ENCODE peak calls at places on chromosomes 11 and 22, in four cellular contexts. T is upper lobe of right lung, A is fibroblast of villous mesenchyme, I is fibroblast of pulmonary artery. Y is an unnamed sample.
A peak's percentile ranks its signal among the peaks of the same experiment; 100 is the strongest.

GRCh38 chr11:47724041-47724729 is 9.0 kb upstream of the AGBL2 start:
- DNase-seq in T (no peak), A (peak; percentile 95), I (peak; percentile 85), Y (peak; percentile 50)

GRCh38 chr11:74754507-74755255 is 6.0 kb downstream of the RNF169 start:
- DNase-seq in T (no peak), A (peak; percentile 92), I (peak; percentile 83), Y (peak; percentile 79)

GRCh38 chr11:6618117-6619020 is 853 bp downstream of the TPP1 start:
- DNase-seq in T (peak; percentile 65), A (peak; percentile 91), I (peak; percentile 87), Y (peak; percentile 79)

GRCh38 chr11:113014262-113014661 is 53.0 kb downstream of the NCAM1 start:
- DNase-seq in T (no peak), A (peak; percentile 38), I (peak; percentile 9), Y (peak; percentile 5)

GRCh38 chr11:64592656-64593055 is 1.6 kb downstream of the SLC22A12 start:
- DNase-seq in T (peak; percentile 45), A (no peak), I (no peak), Y (no peak)

GRCh38 chr22:17772963-17773605 is 1.2 kb downstream of the BID start:
- DNase-seq in T (no peak), A (no peak), I (no peak), Y (peak; percentile 69)

GRCh38 chr11:83773950-83774880 is 488.0 kb upstream of the CCDC90B start:
- DNase-seq in T (no peak), A (peak; percentile 56), I (peak; percentile 36), Y (no peak)

GRCh38 chr22:43017525-43018290 is 2.8 kb upstream of the PACSIN2 start:
- DNase-seq in T (peak; percentile 82), A (no peak), I (no peak), Y (no peak)

GRCh38 chr11:77884186-77884828 is 63.4 kb downstream of the AAMDC start:
- DNase-seq in T (no peak), A (peak; percentile 63), I (peak; percentile 64), Y (peak; percentile 41)

GRCh38 chr22:21623402-21623970 is 6.3 kb downstream of the YDJC start:
- DNase-seq in T (no peak), A (no peak), I (no peak), Y (no peak)

GRCh38 chr11:122159173-122159701 is 43.2 kb upstream of the BLID start:
- DNase-seq in T (no peak), A (peak; percentile 75), I (peak; percentile 81), Y (peak; percentile 77)

GRCh38 chr11:79438631-79439429 is 2.0 kb downstream of the TENM4 start:
- DNase-seq in T (peak; percentile 64), A (peak; percentile 13), I (no peak), Y (peak; percentile 33)

GRCh38 chr11:79441159-79441875 is 487 bp upstream of the TENM4 start:
- DNase-seq in T (no peak), A (no peak), I (no peak), Y (peak; percentile 47)

GRCh38 chr11:79439430-79439892 is 1.4 kb downstream of the TENM4 start:
- DNase-seq in T (no peak), A (no peak), I (no peak), Y (peak; percentile 59)

GRCh38 chr11:79439893-79440450 is 858 bp downstream of the TENM4 start:
- DNase-seq in T (peak; percentile 67), A (no peak), I (no peak), Y (no peak)

DNA sequence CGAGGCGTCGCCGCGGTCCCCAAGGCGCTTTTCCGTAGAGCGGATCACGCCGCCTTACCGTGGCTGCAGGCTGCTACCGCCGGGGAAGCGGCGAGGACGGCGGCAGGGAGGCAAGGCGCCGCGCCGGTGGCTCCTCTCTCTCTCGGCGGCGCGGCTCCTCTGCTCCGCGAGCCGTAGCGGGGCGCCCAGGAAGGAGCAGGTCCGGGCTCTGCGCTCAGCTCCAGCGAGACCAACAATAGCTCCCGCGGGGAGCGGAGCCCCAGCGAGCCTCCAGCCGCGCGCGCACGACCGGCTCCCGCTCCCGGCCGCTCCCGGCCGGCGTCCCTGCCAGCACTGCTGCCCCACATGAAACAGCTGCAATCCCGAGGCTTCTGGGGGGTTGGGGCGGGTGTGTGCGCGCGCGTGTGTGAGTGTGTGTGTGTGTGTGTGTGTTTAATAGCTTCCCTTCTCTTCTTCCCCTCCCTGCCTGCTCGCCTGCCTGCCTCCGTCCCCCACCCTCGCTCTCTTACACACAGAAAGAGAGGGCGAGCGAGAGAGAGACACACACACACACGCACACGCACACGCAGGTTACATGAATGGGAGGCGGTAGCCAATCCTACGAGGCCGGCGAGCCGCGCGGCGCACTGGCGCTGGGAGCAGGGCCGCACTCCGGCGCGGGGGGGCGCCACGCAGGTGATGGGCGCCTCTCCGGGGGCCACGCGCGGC is at the start of gene TENM4:
- DNase-seq in T (peak; percentile 70), A (peak; percentile 37), I (peak; percentile 67), Y (peak; percentile 90)
- H3K4me3 ChIP-seq in T (peak within 1 kb of the TSS; percentile 50), A (peak within 1 kb of the TSS; percentile 42), I (peak within 1 kb of the TSS; percentile 51), Y (peak within 1 kb of the TSS; percentile 68)

DNA sequence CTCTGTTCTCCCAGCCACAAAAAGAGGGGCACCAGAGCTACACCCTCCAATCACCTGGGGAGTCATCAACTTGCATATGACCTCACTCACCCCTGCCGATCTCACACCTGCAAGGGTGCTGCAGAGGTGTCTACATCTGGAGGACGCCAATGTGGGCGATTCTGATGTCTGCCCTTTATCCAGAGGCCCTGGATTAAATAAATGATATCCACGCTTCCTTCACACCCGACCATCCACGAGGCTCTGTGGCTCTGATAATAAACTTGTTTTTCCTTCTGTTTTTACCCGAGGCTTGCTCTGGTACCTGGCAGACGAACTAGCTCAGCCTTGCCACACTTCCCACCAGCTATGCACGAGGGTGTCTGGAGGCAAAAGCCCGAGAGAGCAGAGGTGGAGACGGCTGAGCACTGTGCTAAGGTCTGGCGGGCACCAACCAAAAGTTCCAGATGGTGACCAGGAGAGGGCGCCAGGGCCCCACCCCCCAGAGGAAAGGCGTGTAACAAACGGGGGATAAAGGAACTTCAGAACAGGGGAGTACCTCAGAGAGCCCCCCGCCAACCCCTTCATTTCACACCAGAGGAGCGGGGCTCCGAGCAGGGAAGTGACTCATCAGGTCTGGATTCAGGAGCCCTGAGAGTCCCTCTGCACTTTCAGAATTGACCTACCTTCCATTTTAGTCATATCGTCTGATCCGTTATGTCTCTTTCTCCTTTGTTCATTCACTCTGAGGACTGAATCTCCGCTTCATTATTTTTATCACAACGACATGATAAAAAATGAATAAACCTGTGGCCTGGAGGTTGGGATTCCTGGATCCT is 13.5 kb downstream of the SCN3B start:
- DNase-seq in T (peak; percentile 71), A (peak; percentile 26), I (peak; percentile 45), Y (peak; percentile 64)
- TF ChIP-seq CTCF in T (peak; percentile 68), A (peak; percentile 82), I (peak; percentile 83), Y (peak; percentile 77)

DNA sequence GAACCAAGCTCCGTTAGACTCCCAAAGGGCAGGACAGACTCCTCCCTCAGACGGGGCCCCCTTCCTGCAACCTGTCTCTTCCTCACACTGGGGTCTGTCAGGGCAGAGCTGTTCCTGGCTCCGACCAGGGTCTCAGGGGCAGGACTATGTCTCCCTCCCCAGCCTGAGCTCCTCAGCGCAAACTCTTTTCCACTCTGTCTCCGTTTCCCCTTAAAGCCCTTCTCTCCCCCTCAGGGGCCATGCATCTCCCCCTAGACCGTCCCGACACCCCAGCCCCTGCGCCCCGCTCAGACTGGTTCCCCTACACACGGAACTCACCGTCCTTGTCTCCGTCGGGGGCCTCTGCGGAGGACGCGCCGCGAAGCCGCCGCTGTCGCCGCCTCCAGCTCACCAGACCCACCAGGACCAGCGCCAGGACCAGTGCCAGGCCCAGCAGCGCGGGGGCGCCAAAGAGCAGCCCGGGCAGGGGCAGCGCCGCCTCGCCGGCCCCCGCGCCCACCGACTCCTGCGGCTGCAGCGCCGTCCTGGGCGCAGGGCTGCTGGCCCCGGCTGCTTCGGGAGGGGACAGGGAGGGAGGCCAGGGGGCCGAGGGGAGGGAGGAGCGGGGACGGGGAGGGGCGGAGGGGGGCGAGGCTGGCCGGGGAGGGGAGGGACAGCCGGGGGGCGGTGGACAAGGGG is 684 bp downstream of the TNFRSF13C start:
- DNase-seq in T (peak; percentile 81), A (peak; percentile 55), I (peak; percentile 45), Y (peak; percentile 73)
- H3K4me3 ChIP-seq in T (peak overlapping the region; percentile 31), A (peak overlapping the region; percentile 40), I (peak overlapping the region; percentile 14), Y (peak overlapping the region; percentile 29)

DNA sequence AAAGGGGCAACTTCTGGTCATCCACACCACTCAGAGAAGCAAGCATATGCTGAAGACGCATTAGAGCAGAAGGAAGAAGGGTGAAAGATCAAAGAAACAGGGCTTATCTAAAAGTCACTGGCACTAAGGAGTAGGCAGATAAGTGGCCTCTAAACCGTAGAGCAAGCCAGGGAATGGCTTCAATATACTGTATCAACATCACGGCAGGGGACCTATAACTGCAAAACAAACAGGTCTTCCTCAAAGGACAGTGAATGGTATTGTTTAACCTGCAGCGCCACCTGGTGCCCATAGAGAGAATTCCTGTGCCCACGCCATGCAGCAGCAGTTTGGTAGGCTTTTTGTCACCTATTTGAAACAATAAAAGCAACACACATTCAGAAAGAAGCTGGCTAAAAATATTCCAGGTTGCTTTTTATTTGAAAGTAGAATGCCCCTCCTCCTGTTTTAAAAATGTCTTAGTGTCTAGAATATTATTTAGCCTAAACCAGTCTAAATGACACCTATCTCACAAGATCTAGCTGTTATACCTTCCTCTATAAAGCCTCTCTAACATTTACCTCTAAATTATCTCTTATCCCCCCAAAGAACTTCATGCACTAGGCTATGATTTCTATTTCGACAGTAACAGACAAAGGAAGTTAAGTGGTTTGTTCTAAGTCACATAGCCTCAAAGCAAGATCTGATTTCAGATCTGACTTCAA is 21.8 kb downstream of the SNX19 start:
- DNase-seq in T (peak; percentile 64), A (peak; percentile 77), I (peak; percentile 85), Y (peak; percentile 63)
- TF ChIP-seq CTCF in T (peak; percentile 90), A (peak; percentile 87), I (peak; percentile 88), Y (peak; percentile 80)

DNA sequence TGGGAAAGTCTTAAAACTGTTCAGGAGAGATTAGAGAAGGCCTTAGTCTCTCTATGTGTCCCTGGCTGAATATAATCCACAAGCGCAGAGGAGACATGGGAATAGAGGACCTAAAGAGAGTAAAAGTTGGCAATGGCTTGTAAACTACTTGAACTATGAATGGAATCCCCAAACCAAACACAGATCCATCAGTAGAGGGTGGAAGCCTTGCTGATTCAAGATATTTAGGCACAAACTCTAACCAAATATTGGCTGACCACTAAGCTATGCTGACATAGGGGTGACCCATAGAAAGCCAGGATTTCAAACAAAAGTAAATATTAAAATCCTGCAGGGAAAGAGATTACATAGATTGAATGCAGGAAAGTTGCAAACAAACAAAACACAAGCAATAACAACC is 439.2 kb downstream of the DLG2 start:
- DNase-seq in T (no peak), A (no peak), I (no peak), Y (no peak)
- H3K4me3 ChIP-seq in T (no peak overlapping the region), A (no peak overlapping the region), I (no peak overlapping the region), Y (no peak overlapping the region)

GRCh38 chr11:61579398-61580291 is 1.2 kb downstream of the SYT7 start:
- DNase-seq in T (no peak), A (no peak), I (no peak), Y (no peak)
- TF ChIP-seq CTCF in T (no peak), A (no peak), I (no peak), Y (no peak)

DNA sequence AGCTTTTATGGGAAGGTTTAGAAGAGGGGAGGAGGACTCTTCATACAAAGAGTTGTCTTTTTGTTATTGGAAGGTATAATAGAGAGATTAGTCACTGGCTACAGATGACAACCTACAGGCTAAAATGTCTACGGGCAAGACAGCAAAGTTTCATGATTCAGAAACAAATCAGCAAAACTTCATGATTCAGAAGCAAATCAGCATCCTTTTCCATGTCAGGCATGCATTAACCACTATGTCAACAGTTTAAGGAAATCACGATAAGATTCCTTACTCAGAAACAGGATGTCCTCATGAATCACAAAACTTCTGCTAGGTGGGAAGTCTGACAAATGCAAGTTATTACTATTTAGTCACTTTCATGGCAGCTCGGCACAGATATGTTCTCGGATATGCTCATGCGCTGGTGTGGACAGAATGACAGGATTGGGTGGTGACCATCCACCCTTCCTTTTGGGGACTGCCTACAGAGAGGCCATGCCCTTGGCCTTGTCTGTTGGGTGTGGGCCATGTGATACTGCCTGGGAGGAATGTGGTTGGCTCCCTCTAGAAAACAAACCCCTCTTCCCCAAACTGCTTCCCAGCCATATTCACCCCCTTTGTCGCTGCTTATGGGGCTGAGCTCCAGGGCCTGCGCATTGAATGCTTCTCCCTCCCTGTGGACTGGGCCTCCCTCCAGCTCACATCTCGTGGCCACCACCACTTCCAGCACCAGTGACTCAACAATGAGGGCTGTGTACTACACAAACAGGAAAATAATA is 10.2 kb downstream of the C11orf91 start:
- DNase-seq in T (no peak), A (peak; percentile 93), I (peak; percentile 98), Y (peak; percentile 98)
- H3K4me3 ChIP-seq in T (no peak overlapping the region), A (no peak overlapping the region), I (no peak overlapping the region), Y (no peak overlapping the region)

Y was measured in foreskin fibroblast.